ENCODE peak calls at places on chromosomes 7 and 10, in four cellular contexts. R is CD4-positive, CD25-positive, alpha-beta regulatory T cell; W is left lung; M is tibial artery. A is an unnamed sample.

GRCh38 chr7:138595454-138595853 is 105.7 kb downstream of the SVOPL start:
- DNase-seq in R (no peak), W (no peak), M (no peak), A (no peak)

GRCh38 chr7:129739427-129739826 is 127.9 kb downstream of the NRF1 start:
- DNase-seq in R (no peak), W (no peak), M (no peak), A (no peak)

GRCh38 chr10:110918633-110919348 is at the start of gene BBIP1:
- DNase-seq in R (peak; percentile 75), W (no peak), M (no peak), A (no peak)

GRCh38 chr7:116579835-116580234 is 55.0 kb downstream of the CAV1 start:
- DNase-seq in R (no peak), W (no peak), M (no peak), A (no peak)

GRCh38 chr7:69862413-69863064 is 264.3 kb downstream of the AUTS2 start:
- DNase-seq in R (no peak), W (no peak), M (no peak), A (no peak)

GRCh38 chr10:30820282-30820991 is 190.9 kb upstream of the LYZL2 start:
- DNase-seq in R (no peak), W (no peak), M (peak; percentile 3), A (no peak)

GRCh38 chr7:81173766-81174281 is 255.0 kb upstream of the SEMA3C start:
- DNase-seq in R (no peak), W (no peak), M (no peak), A (no peak)

GRCh38 chr7:26186364-26187311 is 13.9 kb downstream of the HNRNPA2B1 start:
- DNase-seq in R (no peak), W (no peak), M (no peak), A (no peak)

GRCh38 chr10:48672596-48673255 is 11.9 kb upstream of the WDFY4 start:
- DNase-seq in R (no peak), W (no peak), M (no peak), A (no peak)
- H3K4me1 ChIP-seq in R (no peaks in the 10 kb centered on the region), W (no peaks in the 10 kb centered on the region), M (no peaks in the 10 kb centered on the region), A (no peaks in the 10 kb centered on the region)

GRCh38 chr7:22444181-22444966 is 55.6 kb downstream of the STEAP1B start:
- DNase-seq in R (no peak), W (no peak), M (no peak), A (no peak)
- H3K4me1 ChIP-seq in R (no peaks in the 10 kb centered on the region), W (peaks cover 27% of the 10 kb centered on the region), M (peaks cover 15% of the 10 kb centered on the region), A (no peaks in the 10 kb centered on the region)

GRCh38 chr10:29612657-29613056 is 22.1 kb downstream of the SVIL start:
- DNase-seq in R (no peak), W (no peak), M (no peak), A (no peak)

GRCh38 chr10:29615195-29615594 is 19.6 kb downstream of the SVIL start:
- DNase-seq in R (no peak), W (no peak), M (no peak), A (no peak)

GRCh38 chr10:29611796-29612381 is 22.9 kb downstream of the SVIL start:
- DNase-seq in R (no peak), W (no peak), M (no peak), A (no peak)

GRCh38 chr10:29610876-29611647 is 23.7 kb downstream of the SVIL start:
- DNase-seq in R (no peak), W (no peak), M (no peak), A (no peak)

DNA sequence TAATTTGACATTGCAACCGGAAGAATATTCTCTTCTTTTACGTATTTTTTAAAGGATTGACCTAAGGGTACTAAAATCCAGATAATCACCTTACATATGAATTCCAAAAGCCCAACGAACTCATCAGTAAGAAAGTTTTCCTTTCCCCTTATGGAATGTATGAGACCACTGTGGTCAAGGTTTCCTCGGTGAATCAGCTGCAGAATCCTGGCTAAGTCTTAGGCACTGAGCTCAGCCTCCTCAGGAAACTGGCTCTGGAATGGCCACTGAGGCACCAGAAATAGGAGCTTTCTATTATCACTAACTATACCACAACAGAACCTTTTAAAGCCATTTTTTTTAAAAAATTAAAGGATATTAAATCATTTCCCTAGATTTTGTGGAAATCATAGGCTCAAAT is 21.0 kb downstream of the SVIL start:
- DNase-seq in R (no peak), W (no peak), M (no peak), A (no peak)
- H3K4me1 ChIP-seq in R (no peaks in the 10 kb centered on the region), W (peaks cover 12% of the 10 kb centered on the region), M (peaks cover 27% of the 10 kb centered on the region), A (no peaks in the 10 kb centered on the region)

GRCh38 chr7:30843741-30844482 is 67.7 kb upstream of the AQP1 start:
- DNase-seq in R (no peak), W (no peak), M (peak; percentile 64), A (no peak)
- H3K4me1 ChIP-seq in R (no peaks in the 10 kb centered on the region), W (peaks cover 25% of the 10 kb centered on the region), M (peaks cover 47% of the 10 kb centered on the region), A (no peaks in the 10 kb centered on the region)

GRCh38 chr10:124715479-124715878 is 28.7 kb downstream of the FAM53B start:
- DNase-seq in R (no peak), W (no peak), M (no peak), A (no peak)
- H3K4me1 ChIP-seq in R (peaks cover 96% of the 10 kb centered on the region), W (peaks cover 88% of the 10 kb centered on the region), M (no peaks in the 10 kb centered on the region), A (peaks cover 81% of the 10 kb centered on the region)

A was measured in naive thymus-derived CD4-positive, alpha-beta T cell.